ENCODE peak calls at places on chromosome 14, in ten cellular contexts. U is T-helper 1 cell; T is NCI-H1436; D is left lung; O is T47D; L is GM19239; I is stimulated activated CD4-positive, alpha-beta T cell treated with anti-CD3 and anti-CD28 coated beads, Interleukin-4, amount 100 ng/mL, for 48 hours; A is adrenal gland; V is HS-27A; X is T-helper 2 cell. B is an unnamed sample.

GRCh38 chr14:63993992-63994391 is 141.2 kb downstream of the SYNE2 start:
- DNase-seq in U (no peak), T (no peak), D (no peak), O (peak), L (no peak), I (no peak), A (no peak), V (no peak), X (no peak), B (no peak)

GRCh38 chr14:69845787-69846186 is 33.4 kb upstream of the SMOC1 start:
- DNase-seq in U (no peak), T (no peak), D (no peak), O (no peak), L (no peak), I (no peak), A (no peak), V (no peak), X (no peak), B (no peak)

GRCh38 chr14:61260939-61261776 is 20.0 kb downstream of the TMEM30B start:
- DNase-seq in U (no peak), T (no peak), D (no peak), O (peak), L (no peak), I (no peak), A (peak), V (no peak), X (no peak), B (peak)

GRCh38 chr14:94796278-94796677 is 26.4 kb upstream of the GSC start:
- DNase-seq in U (no peak), T (no peak), D (no peak), O (no peak), L (no peak), I (no peak), A (no peak), V (no peak), X (no peak), B (no peak)

GRCh38 chr14:54681819-54682261 is 114.9 kb downstream of the SAMD4A start:
- DNase-seq in U (no peak), T (no peak), D (no peak), O (no peak), L (no peak), I (no peak), A (no peak), V (peak), X (no peak), B (no peak)

GRCh38 chr14:64082837-64083236 is 211.3 kb downstream of the ESR2 start:
- DNase-seq in U (no peak), T (no peak), D (no peak), O (no peak), L (no peak), I (no peak), A (peak), V (no peak), X (no peak), B (no peak)

GRCh38 chr14:104741108-104741802 is 11.7 kb upstream of the SIVA1 start:
- DNase-seq in U (no peak), T (no peak), D (peak), O (no peak), L (no peak), I (no peak), A (peak), V (no peak), X (no peak), B (no peak)

GRCh38 chr14:100910888-100911664 is 7.6 kb upstream of the RTL1 start:
- DNase-seq in U (no peak), T (no peak), D (peak), O (no peak), L (no peak), I (no peak), A (no peak), V (no peak), X (no peak), B (no peak)

GRCh38 chr14:76900406-76901085 is 74.3 kb downstream of the LRRC74A start:
- DNase-seq in U (no peak), T (no peak), D (no peak), O (no peak), L (no peak), I (no peak), A (no peak), V (no peak), X (no peak), B (no peak)

GRCh38 chr14:71698027-71698426 is 234.2 kb upstream of the RGS6 start:
- DNase-seq in U (no peak), T (no peak), D (no peak), O (no peak), L (no peak), I (no peak), A (no peak), V (no peak), X (no peak), B (no peak)

GRCh38 chr14:38808734-38809455 is 294.1 kb downstream of the SEC23A start:
- DNase-seq in U (no peak), T (no peak), D (no peak), O (peak), L (no peak), I (no peak), A (no peak), V (no peak), X (no peak), B (no peak)

GRCh38 chr14:65179918-65180724 is 77.8 kb upstream of the MAX start:
- DNase-seq in U (no peak), T (no peak), D (no peak), O (peak), L (peak), I (no peak), A (peak), V (peak), X (peak), B (peak)

GRCh38 chr14:37131205-37131604 is 41.2 kb downstream of the SLC25A21 start:
- DNase-seq in U (no peak), T (no peak), D (no peak), O (no peak), L (no peak), I (no peak), A (no peak), V (no peak), X (no peak), B (no peak)

GRCh38 chr14:91286530-91286937 is 42.0 kb upstream of the GPR68 start:
- DNase-seq in U (peak), T (peak), D (no peak), O (peak), L (peak), I (peak), A (peak), V (peak), X (peak), B (peak)

GRCh38 chr14:35818346-35819115 is 7.6 kb upstream of the BRMS1L start:
- DNase-seq in U (no peak), T (peak), D (no peak), O (peak), L (no peak), I (no peak), A (peak), V (no peak), X (no peak), B (no peak)

GRCh38 chr14:93330609-93331000 is 2.2 kb downstream of the BTBD7 start:
- DNase-seq in U (no peak), T (no peak), D (no peak), O (no peak), L (no peak), I (no peak), A (no peak), V (no peak), X (no peak), B (no peak)

GRCh38 chr14:85634205-85634604 is 104.3 kb downstream of the FLRT2 start:
- DNase-seq in U (no peak), T (no peak), D (no peak), O (no peak), L (no peak), I (no peak), A (no peak), V (no peak), X (no peak), B (no peak)

GRCh38 chr14:104885973-104886689 is 21.1 kb downstream of the CEP170B start:
- DNase-seq in U (no peak), T (no peak), D (peak), O (no peak), L (no peak), I (no peak), A (peak), V (no peak), X (no peak), B (no peak)

B was measured in T1000.